ENCODE peak calls at places on chromosomes 13 and 19, in five cellular contexts. T is IMR-90, S is esophagus squamous epithelium, I is testis, G is H1. J is an unnamed sample.

GRCh38 chr13:110705356-110705825 is 525 bp downstream of the CARS2 start:
- DNase-seq in G (no peak), I (no peak), T (no peak), S (no peak), J (no peak)

GRCh38 chr19:5339950-5340636 is 519 bp downstream of the PTPRS start:
- DNase-seq in G (no peak), I (no peak), S (no peak), T (no peak), J (no peak)

GRCh38 chr13:75541287-75541686 is 3.6 kb upstream of the COMMD6 start:
- DNase-seq in S (no peak), I (no peak), T (peak), G (no peak), J (no peak)

GRCh38 chr13:24671367-24672117 is 8.7 kb upstream of the ATP12A start:
- DNase-seq in I (peak), S (no peak), T (peak), G (no peak), J (peak)

GRCh38 chr13:33401238-33401637 is 115.7 kb upstream of the STARD13 start:
- DNase-seq in I (no peak), G (no peak), S (no peak), T (no peak), J (no peak)

GRCh38 chr13:31199849-31200635 is at the start of gene B3GLCT:
- DNase-seq in T (peak), G (peak), I (peak), S (peak), J (peak)

GRCh38 chr13:95226932-95227718 is 74.1 kb downstream of the ABCC4 start:
- DNase-seq in S (no peak), T (no peak), G (no peak), I (no peak), J (peak)

GRCh38 chr13:32153056-32153455 is 121.5 kb downstream of the FRY start:
- DNase-seq in I (no peak), S (no peak), G (no peak), T (peak), J (no peak)

GRCh38 chr13:56720841-56721240 is 419.9 kb upstream of the PRR20A start:
- DNase-seq in I (no peak), G (no peak), T (no peak), S (no peak), J (no peak)

DNA sequence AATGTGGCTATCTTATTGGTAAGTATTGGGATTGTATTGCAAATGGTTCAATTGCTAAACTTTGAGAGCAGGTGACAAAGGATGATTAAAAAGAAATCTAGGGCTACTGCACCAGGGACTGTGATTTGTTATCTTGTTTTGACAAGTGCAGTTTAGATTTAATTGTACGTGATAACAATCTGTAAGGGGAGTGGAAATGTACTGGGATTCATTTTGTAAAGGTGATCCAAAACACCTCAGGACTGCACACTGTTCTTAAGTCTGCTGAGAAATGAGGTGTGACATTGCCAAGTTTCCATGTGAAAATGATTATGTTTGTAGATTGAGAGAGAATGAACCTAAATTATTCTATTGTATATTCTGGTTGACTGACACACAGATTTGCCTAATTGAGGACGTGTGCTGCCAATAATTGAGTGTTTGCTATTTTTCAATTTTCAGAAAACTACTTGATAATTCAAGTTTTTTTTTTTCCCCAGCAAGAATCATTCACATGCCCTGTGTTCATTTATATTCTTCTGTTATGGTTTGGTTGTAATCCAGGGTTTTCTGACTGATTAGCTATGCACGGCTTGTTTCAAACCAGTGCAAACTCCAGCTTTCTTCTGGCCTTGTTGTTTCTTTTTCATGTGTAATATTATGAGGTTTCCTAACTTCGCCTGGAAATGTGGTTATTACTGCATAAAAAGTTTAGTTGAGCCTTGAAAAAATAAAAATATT is 308.0 kb downstream of the OLFM4 start:
- DNase-seq in S (no peak), T (no peak), G (no peak), I (no peak), J (no peak)
- TF ChIP-seq POLR2A in S (no peak), T (no peak), G (no peak), I (no peak), J (no peak)

DNA sequence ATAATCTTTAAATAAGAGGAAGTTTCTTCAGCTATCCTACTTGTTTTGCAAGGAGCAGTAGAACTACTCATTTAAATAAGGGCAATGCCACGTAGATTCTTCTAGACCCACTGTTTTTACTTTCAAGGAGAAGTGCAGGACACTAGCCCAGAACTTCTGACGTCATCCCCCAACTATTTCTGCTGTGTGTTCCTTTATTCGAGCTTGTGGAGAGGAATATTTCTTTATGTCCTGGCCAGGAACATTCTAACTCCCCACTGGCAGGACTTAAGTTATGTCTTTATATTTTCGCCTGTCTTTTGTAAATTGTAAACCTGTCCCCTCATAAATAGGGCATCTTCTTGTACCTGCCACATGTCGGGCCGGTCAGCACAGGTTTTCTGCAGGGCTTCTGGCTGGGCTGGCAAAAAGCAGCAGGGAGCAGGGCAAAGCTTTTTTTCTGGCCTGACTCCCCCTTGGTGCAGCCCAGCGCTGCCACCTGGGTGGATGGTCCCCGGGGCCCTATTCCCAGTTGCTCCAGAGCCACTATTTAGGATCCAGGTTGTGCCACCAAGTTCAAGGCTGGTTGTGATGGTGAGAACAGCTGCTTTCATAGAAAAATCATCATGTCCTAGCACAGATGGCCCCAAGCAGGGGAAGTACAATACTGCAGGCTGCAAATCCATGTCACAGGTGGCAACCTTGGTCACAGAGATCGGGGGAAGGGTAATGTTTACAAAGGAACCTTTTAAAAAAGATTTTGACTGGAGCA is 1.8 kb downstream of the MBNL2 start:
- DNase-seq in G (no peak), S (no peak), T (peak), I (peak), J (peak)
- TF ChIP-seq POLR2A in G (no peak), S (no peak), T (peak), I (no peak), J (peak)

GRCh38 chr19:48992571-48993174 is 436 bp downstream of the GYS1 start:
- DNase-seq in T (no peak), G (no peak), I (peak), S (no peak), J (no peak)

GRCh38 chr19:48993175-48994034 is at the start of the genes GYS1 and RUVBL2:
- DNase-seq in S (peak), T (peak), G (peak), I (peak), J (peak)

GRCh38 chr19:48990400-48990799 is 2.7 kb downstream of the GYS1 start:
- DNase-seq in S (no peak), G (no peak), T (no peak), I (no peak), J (no peak)

GRCh38 chr19:48991011-48991609 is 2.0 kb downstream of the GYS1 start:
- DNase-seq in G (no peak), I (no peak), S (no peak), T (no peak), J (no peak)

DNA sequence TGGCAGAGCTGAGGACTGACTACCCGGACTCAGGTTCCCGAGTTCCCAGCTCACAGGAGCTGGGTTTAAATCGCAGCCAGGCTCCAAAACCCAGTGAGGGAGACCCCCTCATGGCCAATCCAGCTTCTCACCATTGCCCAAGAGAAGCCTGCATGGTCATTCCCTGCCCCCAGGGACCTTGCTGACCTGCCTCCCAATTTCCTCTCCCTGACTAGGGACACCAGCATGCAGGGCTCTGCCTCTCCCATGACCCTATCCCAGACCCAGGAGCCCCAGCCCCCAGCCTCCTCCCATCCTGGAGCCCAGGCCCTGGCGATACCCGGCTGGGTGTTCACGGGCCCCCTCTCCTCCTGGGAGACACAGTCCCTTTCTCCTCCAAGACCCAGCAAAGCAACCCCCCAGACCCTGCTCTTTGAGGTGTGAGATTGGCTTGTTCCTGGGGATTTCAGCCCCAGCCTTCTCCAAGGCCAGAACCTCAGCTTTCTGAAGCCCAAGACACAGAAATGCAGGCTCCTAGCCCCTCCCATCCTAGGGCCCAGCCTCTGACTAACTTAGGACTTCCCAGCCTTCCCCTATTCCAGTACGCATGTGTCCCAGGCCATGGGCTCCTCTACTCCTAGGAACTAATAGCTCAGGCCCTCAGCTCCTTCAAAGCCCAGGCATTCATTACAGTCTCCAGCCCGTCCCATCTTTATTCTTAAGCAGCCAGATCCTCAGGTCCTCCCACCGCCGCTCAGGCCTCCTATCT is 1.1 kb downstream of the GYS1 start:
- DNase-seq in I (peak), G (no peak), T (peak), S (no peak), J (no peak)
- TF ChIP-seq POLR2A in I (no peak), G (no peak), T (peak), S (peak), J (no peak)

GRCh38 chr19:40284251-40284500 is 969 bp downstream of the AKT2 start:
- DNase-seq in T (no peak), I (no peak), S (no peak), G (no peak), J (no peak)

GRCh38 chr19:40281381-40282208 is 3.5 kb downstream of the AKT2 start:
- DNase-seq in S (no peak), T (no peak), I (no peak), G (no peak), J (no peak)

GRCh38 chr19:40282209-40282580 is 3.0 kb downstream of the AKT2 start:
- DNase-seq in I (no peak), T (no peak), S (no peak), G (no peak), J (no peak)

GRCh38 chr19:40283414-40284250 is 1.5 kb downstream of the AKT2 start:
- DNase-seq in G (no peak), T (peak), S (no peak), I (no peak), J (peak)

DNA sequence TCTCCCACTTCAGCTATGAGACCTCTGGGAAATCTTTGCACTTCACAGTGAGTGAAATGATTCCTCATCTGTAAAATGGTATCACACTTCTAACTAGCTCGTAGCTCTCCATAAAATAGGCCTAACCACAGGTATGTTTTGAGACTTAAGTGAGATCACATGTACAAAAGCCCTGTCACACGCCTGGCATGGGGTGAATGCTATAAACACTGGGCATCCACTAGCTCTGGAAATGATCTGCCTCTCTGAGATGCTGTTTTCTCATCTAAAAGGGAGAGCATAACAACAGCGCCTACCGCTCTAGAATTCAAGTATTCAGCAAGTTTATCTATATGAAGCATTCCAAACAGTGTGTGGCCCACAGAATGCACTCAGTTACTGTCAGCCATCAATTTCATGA is 2.2 kb downstream of the AKT2 start:
- DNase-seq in G (no peak), S (no peak), T (peak), I (no peak), J (no peak)
- TF ChIP-seq POLR2A in G (no peak), S (no peak), T (no peak), I (no peak), J (no peak)

DNA sequence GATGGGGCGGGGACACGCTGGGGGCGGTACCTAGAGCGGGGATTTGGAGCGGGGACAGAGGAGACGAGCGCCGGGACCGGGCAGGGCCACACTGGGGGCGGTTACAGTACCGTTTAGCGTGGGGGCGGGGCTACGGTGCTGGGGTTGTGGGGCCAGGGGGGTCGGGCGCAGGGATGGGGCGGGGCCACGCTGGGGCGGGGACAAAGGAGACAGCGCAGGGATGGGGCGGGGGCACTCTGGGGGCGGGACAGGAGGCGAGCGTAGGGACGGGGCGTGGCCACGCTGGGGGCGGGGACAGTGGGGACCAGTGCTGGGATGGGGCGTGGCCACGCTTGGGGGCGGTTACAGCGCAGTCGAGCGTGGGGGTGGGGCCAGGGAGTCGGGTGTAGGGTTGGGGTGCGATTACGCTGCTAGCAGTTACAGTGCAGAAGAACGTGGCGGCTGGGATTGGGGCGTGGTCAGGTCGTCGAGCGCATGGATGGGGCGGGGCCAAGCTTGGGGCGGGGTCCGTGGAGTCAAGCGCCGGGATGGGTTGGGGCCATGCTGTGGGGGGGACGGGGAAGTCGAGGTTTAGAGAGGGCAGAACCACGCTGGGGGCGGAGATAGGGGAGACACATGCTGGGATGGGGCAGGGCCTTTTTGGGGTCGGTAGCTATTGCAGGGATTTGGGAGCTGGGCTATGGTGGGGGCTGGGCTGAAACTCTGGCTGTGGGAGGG is 660 bp downstream of the ALKBH7 start:
- DNase-seq in G (peak), I (peak), T (peak), S (peak), J (peak)
- TF ChIP-seq POLR2A in G (no peak), I (no peak), T (no peak), S (no peak), J (no peak)

J was measured in erythroblast.